ENCODE peak calls at places on chromosome 12, in six cellular contexts. R, E, I, Q, T and P are unnamed samples.

GRCh38 chr12:118611295-118611694 is 234.9 kb downstream of the SUDS3 start:
- DNase-seq in R (no peak), E (no peak), I (peak), Q (no peak), T (no peak), P (no peak)

GRCh38 chr12:31316964-31317363 is 9.0 kb downstream of the SINHCAF start:
- DNase-seq in R (no peak), E (no peak), I (no peak), Q (no peak), T (no peak), P (no peak)

GRCh38 chr12:124667671-124668337 is 100.4 kb upstream of the NCOR2 start:
- DNase-seq in R (no peak), E (no peak), I (no peak), Q (no peak), T (no peak), P (no peak)

GRCh38 chr12:96343347-96343954 is 56.8 kb downstream of the CDK17 start:
- DNase-seq in R (no peak), E (peak), I (no peak), Q (no peak), T (no peak), P (no peak)

GRCh38 chr12:59651230-59651920 is 55.5 kb downstream of the SLC16A7 start:
- DNase-seq in R (no peak), E (peak), I (no peak), Q (no peak), T (no peak), P (no peak)

GRCh38 chr12:11823043-11823442 is 173.6 kb downstream of the ETV6 start:
- DNase-seq in R (no peak), E (peak), I (no peak), Q (no peak), T (no peak), P (no peak)

GRCh38 chr12:51948066-51948465 is 3.4 kb upstream of the ACVR1B start:
- DNase-seq in R (no peak), E (no peak), I (no peak), Q (no peak), T (no peak), P (no peak)

GRCh38 chr12:53726946-53727309 is 324 bp downstream of the CALCOCO1 start:
- DNase-seq in R (no peak), E (peak), I (no peak), Q (no peak), T (no peak), P (no peak)

GRCh38 chr12:38875571-38876228 is 29.7 kb downstream of the CPNE8 start:
- DNase-seq in R (no peak), E (no peak), I (no peak), Q (no peak), T (no peak), P (no peak)